ENCODE peak calls at places on chromosome 4, in six cellular contexts. X, G, O, F, J and D are unnamed samples.

GRCh38 chr4:82801910-82802521 is 3.4 kb upstream of the SCD5 start:
- DNase-seq in X (peak), G (no peak), O (peak), F (no peak), J (no peak), D (no peak)

GRCh38 chr4:123356914-123357313 is 39.7 kb upstream of the SPRY1 start:
- DNase-seq in X (no peak), G (no peak), O (no peak), F (no peak), J (no peak), D (no peak)

GRCh38 chr4:113146876-113147358 is 97.5 kb downstream of the ANK2 start:
- DNase-seq in X (no peak), G (no peak), O (no peak), F (peak), J (no peak), D (no peak)

GRCh38 chr4:183770900-183771299 is 111.8 kb downstream of the TRAPPC11 start:
- DNase-seq in X (no peak), G (no peak), O (no peak), F (no peak), J (no peak), D (no peak)

GRCh38 chr4:73868206-73869129 is 725 bp upstream of the CXCL1 start:
- DNase-seq in X (no peak), G (no peak), O (no peak), F (no peak), J (no peak), D (no peak)

GRCh38 chr4:6278801-6279197 is 9.1 kb downstream of the WFS1 start:
- DNase-seq in X (no peak), G (no peak), O (peak), F (peak), J (peak), D (peak)

GRCh38 chr4:80207172-80207583 is 9.9 kb downstream of the PRDM8 start:
- DNase-seq in X (no peak), G (no peak), O (no peak), F (no peak), J (no peak), D (no peak)

GRCh38 chr4:144645102-144645469 is 870 bp upstream of the HHIP start:
- DNase-seq in X (peak), G (no peak), O (no peak), F (no peak), J (peak), D (no peak)

GRCh38 chr4:53558061-53558801 is 33.1 kb downstream of the LNX1 start:
- DNase-seq in X (no peak), G (no peak), O (peak), F (no peak), J (no peak), D (no peak)

GRCh38 chr4:152100378-152101201 is 339.8 kb upstream of the GATB start:
- DNase-seq in X (no peak), G (peak), O (no peak), F (no peak), J (no peak), D (peak)

GRCh38 chr4:185554243-185555126 is 19.2 kb upstream of the PDLIM3 start:
- DNase-seq in X (no peak), G (no peak), O (no peak), F (no peak), J (no peak), D (no peak)

GRCh38 chr4:151250706-151251105 is 26.3 kb upstream of the PRSS48 start:
- DNase-seq in X (no peak), G (no peak), O (no peak), F (no peak), J (no peak), D (no peak)

GRCh38 chr4:48578132-48578964 is 88.3 kb downstream of the ZAR1 start:
- DNase-seq in X (peak), G (peak), O (peak), F (no peak), J (peak), D (peak)

GRCh38 chr4:89860971-89861370 is 24.0 kb upstream of the SNCA start:
- DNase-seq in X (no peak), G (no peak), O (no peak), F (no peak), J (no peak), D (no peak)

DNA sequence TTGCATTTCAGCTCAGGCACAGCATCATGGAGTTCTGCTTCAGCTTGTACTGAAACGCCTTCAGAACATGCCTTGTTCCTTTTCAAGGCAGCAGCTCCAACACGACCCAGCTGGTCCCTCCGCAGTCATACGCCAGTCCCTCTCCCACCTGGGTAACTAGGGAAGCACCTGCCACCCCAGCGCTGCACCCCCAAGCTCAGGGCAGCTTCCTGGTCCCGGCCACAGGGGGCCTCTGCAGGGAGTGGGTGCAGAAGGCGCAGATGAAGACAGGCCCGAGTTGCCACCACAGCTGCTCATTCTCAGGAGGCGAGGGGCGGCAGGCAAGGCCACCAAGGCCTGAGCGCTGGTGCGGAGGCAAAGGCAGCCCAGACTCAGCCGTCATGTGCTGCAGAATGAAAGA is 21.8 kb downstream of the WDR1 start:
- DNase-seq in X (no peak), G (no peak), O (no peak), F (no peak), J (no peak), D (no peak)
- TF ChIP-seq POLR2A in X (no peak), G (no peak), O (no peak), F (no peak), J (no peak), D (no peak)

GRCh38 chr4:145870155-145871020 is 68.2 kb downstream of the ZNF827 start:
- DNase-seq in X (no peak), G (no peak), O (no peak), F (no peak), J (no peak), D (no peak)

GRCh38 chr4:145865274-145865941 is 73.2 kb downstream of the ZNF827 start:
- DNase-seq in X (no peak), G (no peak), O (no peak), F (no peak), J (no peak), D (no peak)

GRCh38 chr4:145871209-145871608 is 67.4 kb downstream of the ZNF827 start:
- DNase-seq in X (no peak), G (no peak), O (no peak), F (no peak), J (no peak), D (no peak)

GRCh38 chr4:145867416-145867815 is 71.2 kb downstream of the ZNF827 start:
- DNase-seq in X (no peak), G (no peak), O (peak), F (no peak), J (no peak), D (no peak)

DNA sequence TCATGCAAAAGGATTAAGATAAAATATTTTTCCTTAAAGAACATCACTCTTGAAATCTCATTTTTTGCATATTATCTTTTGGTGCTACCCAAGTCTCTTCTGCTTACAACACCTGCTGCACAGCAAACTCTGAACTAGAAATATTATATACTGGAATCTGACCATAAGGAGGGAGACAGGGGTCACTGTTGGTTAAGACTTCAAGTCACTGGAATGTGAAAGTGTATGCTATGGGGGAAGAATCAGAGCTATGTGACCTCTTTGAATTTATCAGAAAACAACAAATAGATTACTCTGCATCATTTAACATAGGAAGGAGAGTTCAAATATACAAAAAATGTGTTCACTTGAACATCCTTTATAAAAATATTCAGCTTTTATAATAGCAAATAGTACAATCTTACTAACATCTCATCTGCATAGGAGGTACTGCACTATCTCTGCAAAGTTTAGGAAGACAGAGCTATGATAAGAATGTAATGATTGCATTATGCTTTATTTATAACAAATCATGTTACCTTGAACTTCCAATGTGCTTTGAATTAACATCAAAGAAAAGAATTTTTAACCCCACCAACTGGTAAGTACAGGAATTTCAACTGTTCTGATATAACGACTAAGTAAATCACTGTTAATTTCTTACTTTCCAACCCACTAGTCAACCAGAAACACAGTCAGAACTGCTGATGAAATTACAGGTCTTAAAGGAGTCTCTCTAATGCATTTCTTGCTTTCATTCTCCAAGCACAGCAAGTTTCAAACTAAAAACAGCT is 69.8 kb downstream of the ZNF827 start:
- DNase-seq in X (no peak), G (no peak), O (peak), F (no peak), J (no peak), D (no peak)
- TF ChIP-seq CTCF in X (no peak), G (no peak), O (peak), F (no peak), J (no peak), D (no peak)

DNA sequence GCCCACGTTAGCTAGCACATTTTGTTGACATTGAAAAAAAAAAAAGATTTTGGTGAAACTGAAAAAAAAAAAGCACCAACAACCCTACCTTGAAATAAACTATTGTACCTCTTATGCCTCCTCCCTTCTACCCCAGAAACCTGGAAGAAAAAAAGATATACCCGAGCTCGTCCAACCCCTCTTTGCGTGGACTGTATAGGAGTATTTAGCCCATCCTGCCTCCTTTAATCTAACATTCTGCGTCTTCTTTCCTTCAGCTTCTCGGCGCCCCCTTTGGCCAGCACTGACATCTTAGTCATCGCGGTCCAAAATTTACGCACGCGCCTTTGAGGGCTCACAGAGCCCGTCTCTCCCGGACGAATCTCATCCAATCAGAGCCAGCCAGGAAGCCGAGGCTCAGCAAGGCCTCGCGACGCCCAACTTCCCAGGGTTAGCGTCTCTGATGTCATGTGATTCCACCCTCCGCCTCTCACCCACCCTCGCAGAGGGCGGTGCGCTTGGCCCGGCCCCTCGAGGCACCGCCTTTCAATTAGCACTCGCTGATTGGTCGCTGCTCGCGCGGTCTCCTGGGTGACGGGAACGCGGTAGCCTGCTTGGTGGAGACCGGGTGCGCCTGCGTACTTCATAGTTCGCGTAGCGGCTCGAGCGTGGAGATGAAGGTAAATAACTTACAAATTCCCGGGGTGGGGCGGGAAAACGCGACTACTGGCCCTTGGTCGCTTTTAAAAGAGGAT is at the start of gene WDR19:
- DNase-seq in X (peak), G (peak), O (peak), F (peak), J (peak), D (peak)
- TF ChIP-seq POLR2A in X (no peak), G (no peak), O (no peak), F (peak), J (peak), D (no peak)

DNA sequence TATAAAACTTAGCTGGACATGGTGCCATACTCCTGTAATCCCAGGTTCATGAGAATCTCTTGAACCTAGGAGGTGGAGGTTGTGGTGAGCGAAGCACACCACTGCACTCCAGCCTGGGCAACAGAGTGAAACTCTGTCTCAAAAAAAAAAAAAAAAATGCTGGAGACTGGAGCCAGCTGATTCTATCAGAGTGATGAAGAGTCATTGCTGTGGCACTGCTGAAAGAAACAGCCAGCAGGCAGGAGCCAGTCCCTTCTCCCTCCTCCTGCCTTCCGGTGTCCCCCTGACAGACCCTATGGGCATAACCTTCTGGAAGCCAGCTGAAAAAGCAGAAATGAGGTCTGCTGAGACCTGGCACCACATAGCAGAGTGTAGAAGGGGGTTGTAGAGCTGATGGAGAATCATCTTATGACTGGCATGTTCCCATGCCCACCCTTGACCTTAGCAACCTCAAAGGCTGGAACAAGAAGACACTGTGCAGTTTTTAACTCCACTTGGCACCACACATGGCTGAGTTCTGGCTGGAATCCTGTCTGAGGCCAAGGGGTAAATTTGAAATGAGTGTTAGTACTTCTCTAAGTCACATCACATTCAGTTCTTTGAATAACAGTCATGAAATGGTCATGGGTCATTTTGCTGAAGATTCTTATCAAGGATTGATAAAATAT is 2.6 kb upstream of the SPINK2 start:
- DNase-seq in X (no peak), G (no peak), O (no peak), F (no peak), J (no peak), D (no peak)
- TF ChIP-seq CTCF in X (no peak), G (no peak), O (no peak), F (no peak), J (no peak), D (no peak)